ENCODE peak calls at places on chromosomes 2 and 18, in five cellular contexts. A is left ventricle myocardium inferior, O is A549, J is fibroblast of lung, Y is colonic mucosa. T is an unnamed sample.

GRCh38 chr18:68983126-68983525 is 185.2 kb downstream of the CCDC102B start:
- DNase-seq in Y (no peak), A (no peak), J (no peak), O (no peak), T (no peak)

GRCh38 chr2:235551965-235552364 is 58.1 kb downstream of the AGAP1 start:
- DNase-seq in A (peak; percentile 38), Y (peak; percentile 68), J (peak; percentile 47), O (peak; percentile 78), T (peak; percentile 45)

GRCh38 chr2:237208373-237209045 is 122.8 kb downstream of the COPS8 start:
- DNase-seq in J (peak; percentile 92), Y (no peak), O (no peak), A (no peak), T (peak; percentile 100)

GRCh38 chr2:106147159-106147558 is 46.9 kb downstream of the UXS1 start:
- DNase-seq in A (no peak), Y (no peak), O (peak; percentile 54), J (peak; percentile 31), T (peak; percentile 77)

GRCh38 chr2:170715932-170716777 is 1.0 kb downstream of the SP5 start:
- DNase-seq in A (no peak), Y (peak; percentile 33), J (no peak), O (no peak), T (no peak)

GRCh38 chr2:188217266-188217665 is 74.4 kb upstream of the GULP1 start:
- DNase-seq in Y (no peak), O (no peak), J (no peak), A (no peak), T (no peak)

GRCh38 chr18:34639662-34640061 is 70.4 kb upstream of the DTNA start:
- DNase-seq in O (no peak), Y (no peak), J (no peak), A (no peak), T (no peak)

GRCh38 chr2:20687260-20687772 is 20.4 kb downstream of the GDF7 start:
- DNase-seq in A (no peak), O (no peak), J (no peak), Y (no peak), T (no peak)

GRCh38 chr2:64837925-64838641 is 151.1 kb upstream of the SLC1A4 start:
- DNase-seq in Y (peak; percentile 41), O (peak; percentile 32), A (peak; percentile 22), J (no peak), T (peak; percentile 56)

GRCh38 chr2:56981554-56981953 is 797.8 kb downstream of the CCDC85A start:
- DNase-seq in A (no peak), J (no peak), Y (no peak), O (no peak), T (peak; percentile 78)

GRCh38 chr2:119694994-119695521 is 16.1 kb downstream of the TMEM177 start:
- DNase-seq in O (no peak), J (peak; percentile 76), A (no peak), Y (no peak), T (peak; percentile 83)

GRCh38 chr2:23697256-23697655 is 229.7 kb downstream of the ATAD2B start:
- DNase-seq in Y (no peak), A (no peak), J (no peak), O (no peak), T (no peak)

GRCh38 chr2:127525692-127526141 is 572 bp downstream of the IWS1 start:
- DNase-seq in Y (peak; percentile 37), A (no peak), J (peak; percentile 56), O (peak; percentile 26), T (peak; percentile 66)

GRCh38 chr2:182951948-182952663 is 85.7 kb upstream of the FRZB start:
- DNase-seq in A (no peak), J (no peak), Y (no peak), O (no peak), T (no peak)

GRCh38 chr2:55779459-55780421 is 86.1 kb upstream of the PNPT1 start:
- DNase-seq in O (peak; percentile 94), A (no peak), Y (no peak), J (peak; percentile 28), T (peak; percentile 71)

GRCh38 chr2:236055471-236055870 is 112.7 kb downstream of the GBX2 start:
- DNase-seq in Y (no peak), A (no peak), J (no peak), O (no peak), T (no peak)

GRCh38 chr2:29718326-29718725 is 203.1 kb downstream of the ALK start:
- DNase-seq in J (no peak), A (no peak), Y (no peak), O (no peak), T (no peak)

DNA sequence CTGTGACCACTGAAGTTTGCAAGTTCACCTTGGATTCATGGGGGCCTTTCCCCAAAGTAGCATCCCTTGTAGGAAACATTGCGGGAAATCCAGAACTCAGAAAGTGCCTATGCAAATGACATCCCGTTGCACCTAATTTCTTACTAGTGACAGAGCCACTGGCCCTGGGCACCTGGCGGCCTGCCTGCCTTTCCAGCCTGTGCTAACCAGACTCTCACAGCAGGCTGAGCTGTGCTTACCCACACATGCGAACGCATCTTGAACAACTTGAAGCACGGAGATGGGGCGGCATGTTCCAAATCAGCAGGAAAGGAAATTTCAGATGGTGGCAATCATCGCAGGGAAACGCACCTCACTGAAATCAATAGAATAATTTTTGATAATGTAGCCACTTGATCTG is 405.8 kb downstream of the TMEM182 start:
- DNase-seq in J (no peak), Y (no peak), A (no peak), O (no peak), T (no peak)
- H3K4me3 ChIP-seq in J (no peak overlapping the region), Y (no peak overlapping the region), A (no peak overlapping the region), O (no peak overlapping the region), T (no peak overlapping the region)

GRCh38 chr2:14828223-14828622 is 195.7 kb downstream of the LRATD1 start:
- DNase-seq in J (no peak), A (no peak), Y (no peak), O (no peak), T (no peak)

GRCh38 chr2:14826518-14826917 is 194.0 kb downstream of the LRATD1 start:
- DNase-seq in O (no peak), A (no peak), J (no peak), Y (no peak), T (no peak)

GRCh38 chr2:14827226-14828023 is 194.9 kb downstream of the LRATD1 start:
- DNase-seq in A (no peak), J (no peak), O (no peak), Y (no peak), T (peak; percentile 53)

GRCh38 chr2:14831458-14831857 is 198.9 kb downstream of the LRATD1 start:
- DNase-seq in A (no peak), O (no peak), J (peak; percentile 11), Y (no peak), T (peak; percentile 48)
- TF ChIP-seq CTCF in A (no peak), O (no peak), J (peak; percentile 22), Y (no peak), T (peak; percentile 63)

GRCh38 chr18:12038661-12039417 is 54.8 kb upstream of the ANKRD62 start:
- DNase-seq in J (peak; percentile 76), O (peak; percentile 84), A (peak; percentile 86), Y (peak; percentile 84), T (peak; percentile 71)

GRCh38 chr18:12041561-12041960 is 52.1 kb upstream of the ANKRD62 start:
- DNase-seq in A (no peak), O (peak; percentile 54), J (peak; percentile 91), Y (no peak), T (peak; percentile 79)

GRCh38 chr18:12035481-12035880 is 54.2 kb downstream of the IMPA2 start:
- DNase-seq in J (no peak), A (no peak), Y (no peak), O (no peak), T (no peak)

GRCh38 chr18:12036201-12036751 is 55.0 kb downstream of the IMPA2 start:
- DNase-seq in Y (no peak), O (no peak), A (no peak), J (no peak), T (no peak)

DNA sequence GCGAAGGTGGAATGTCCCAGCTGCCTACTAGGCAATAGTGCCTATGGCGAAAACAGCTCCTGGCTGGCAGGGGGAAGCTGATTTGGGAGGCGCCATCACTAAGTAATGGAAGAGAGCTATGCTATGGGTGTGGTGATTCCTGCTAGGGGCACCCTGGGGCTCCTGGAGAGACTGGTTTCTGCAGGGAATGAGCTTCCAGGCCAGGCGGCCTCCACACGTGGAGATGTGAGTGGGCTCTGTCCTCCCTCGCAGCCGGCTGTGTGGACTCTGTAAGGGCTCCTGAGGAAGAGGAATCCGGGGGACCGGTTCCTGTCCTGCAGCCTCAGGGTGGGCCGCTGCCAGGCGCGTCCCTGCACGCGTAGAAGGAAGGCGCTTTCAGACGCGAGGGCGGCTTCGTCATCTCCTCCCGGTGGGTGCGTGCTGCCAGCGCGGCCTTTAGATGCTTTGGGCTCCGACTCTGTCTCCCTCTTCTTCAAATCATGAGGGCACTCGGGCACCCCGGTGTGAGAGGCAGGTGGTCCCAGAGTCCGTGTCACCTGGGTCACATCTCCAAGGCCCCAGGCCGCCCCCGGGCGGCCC is 55.5 kb upstream of the ANKRD62 start:
- DNase-seq in A (no peak), O (no peak), Y (peak; percentile 38), J (no peak), T (no peak)
- H3K4me3 ChIP-seq in A (peak overlapping the region; percentile 74), O (peak overlapping the region; percentile 52), Y (peak overlapping the region; percentile 64), J (no peak overlapping the region), T (no peak overlapping the region)

GRCh38 chr2:156320491-156320896 is 12.0 kb downstream of the NR4A2 start:
- DNase-seq in A (peak; percentile 47), Y (peak; percentile 65), O (peak; percentile 21), J (peak; percentile 53), T (peak; percentile 34)

GRCh38 chr2:156322103-156322671 is 10.3 kb downstream of the NR4A2 start:
- DNase-seq in O (no peak), A (no peak), J (no peak), Y (peak; percentile 60), T (no peak)

GRCh38 chr2:156317631-156318030 is 14.9 kb downstream of the NR4A2 start:
- DNase-seq in J (no peak), A (no peak), Y (no peak), O (no peak), T (no peak)

GRCh38 chr2:156321243-156321904 is 11.1 kb downstream of the NR4A2 start:
- DNase-seq in J (no peak), A (no peak), O (no peak), Y (peak; percentile 53), T (no peak)

DNA sequence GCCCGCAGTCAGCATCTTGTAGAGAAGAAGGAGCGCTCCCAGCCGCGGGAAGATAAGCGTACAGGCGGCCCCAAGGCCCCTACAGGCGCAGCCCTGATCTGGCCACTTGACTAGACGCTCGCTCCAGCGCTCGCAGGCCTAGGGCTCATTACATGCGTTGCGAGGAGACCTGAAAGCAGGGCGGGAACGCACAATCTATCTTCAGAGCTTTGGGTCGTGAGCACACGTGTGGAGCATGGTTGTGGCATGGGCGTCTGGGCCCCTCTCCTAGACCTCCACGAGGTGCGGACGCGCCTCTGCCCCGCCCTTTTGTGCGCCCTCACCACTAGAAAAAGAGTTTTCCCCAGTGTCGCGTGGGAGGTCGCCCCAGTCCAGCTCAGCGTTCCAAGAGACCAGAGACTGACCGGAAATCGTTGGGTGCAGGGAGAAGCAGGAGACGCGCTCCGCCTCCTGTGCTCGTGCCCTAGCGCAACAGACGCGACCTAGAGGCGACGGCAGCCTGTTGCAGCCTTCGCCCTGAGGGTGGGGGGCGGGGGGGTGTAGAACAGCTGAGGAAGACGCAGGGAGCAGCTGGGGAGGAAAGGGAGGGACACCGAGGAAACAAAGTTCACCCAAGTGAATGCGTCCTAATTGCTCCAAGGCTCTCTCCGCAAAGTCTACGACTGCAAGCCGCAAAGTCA is 12.6 kb downstream of the NR4A2 start:
- DNase-seq in O (no peak), J (no peak), A (peak; percentile 64), Y (peak; percentile 65), T (no peak)
- TF ChIP-seq CTCF in O (no peak), J (no peak), A (peak; percentile 35), Y (no peak), T (no peak)